ENCODE peak calls at places on chromosomes 5 and 9, in ten cellular contexts. H is stomach, D is ovary, V is left ventricle myocardium inferior, X is fibroblast of lung, L is PC-9, K is A549, S is tibial artery, M is right cardiac atrium, G is osteoblast. I is an unnamed sample.

GRCh38 chr9:4665357-4665756 is 923 bp downstream of the SPATA6L start:
- DNase-seq in H (no peak), D (no peak), V (no peak), X (peak; percentile 43), L (peak; percentile 39), K (no peak), S (no peak), M (no peak), G (no peak), I (peak; percentile 75)

GRCh38 chr5:178201221-178201926 is 3.0 kb upstream of the HNRNPAB start:
- DNase-seq in H (no peak), D (no peak), V (no peak), X (peak; percentile 36), L (no peak), K (no peak), S (no peak), M (no peak), G (no peak), I (peak; percentile 35)

GRCh38 chr5:56525117-56525516 is 290.2 kb upstream of the MAP3K1 start:
- DNase-seq in H (peak; percentile 37), D (no peak), V (no peak), X (peak; percentile 24), L (peak; percentile 72), K (peak; percentile 29), S (no peak), M (no peak), G (no peak), I (peak; percentile 39)

GRCh38 chr5:145568581-145568980 is 266.6 kb downstream of the PRELID2 start:
- DNase-seq in H (no peak), D (no peak), V (no peak), X (peak; percentile 22), L (no peak), K (no peak), S (no peak), M (no peak), G (no peak), I (no peak)

GRCh38 chr9:37364751-37365360 is 57.6 kb upstream of the GRHPR start:
- DNase-seq in H (no peak), D (no peak), V (no peak), X (no peak), L (no peak), K (no peak), S (no peak), M (no peak), G (no peak), I (no peak)

GRCh38 chr5:98309785-98310566 is 463.5 kb upstream of the RGMB start:
- DNase-seq in H (no peak), D (no peak), V (no peak), X (peak; percentile 90), L (peak; percentile 67), K (peak; percentile 3), S (no peak), M (no peak), G (peak; percentile 84), I (no peak)

GRCh38 chr5:158686240-158686639 is 413.5 kb downstream of the EBF1 start:
- DNase-seq in H (no peak), D (no peak), V (no peak), X (no peak), L (no peak), K (no peak), S (no peak), M (no peak), G (no peak), I (no peak)

GRCh38 chr5:62093981-62094380 is 212.0 kb upstream of the KIF2A start:
- DNase-seq in H (no peak), D (no peak), V (no peak), X (peak; percentile 30), L (no peak), K (peak; percentile 55), S (no peak), M (peak; percentile 33), G (peak; percentile 88), I (peak; percentile 76)

GRCh38 chr9:5670079-5670478 is 41.2 kb downstream of the RIC1 start:
- DNase-seq in H (no peak), D (no peak), V (no peak), X (no peak), L (no peak), K (no peak), S (no peak), M (no peak), G (no peak), I (no peak)

GRCh38 chr5:139120521-139120920 is 77.6 kb downstream of the SIL1 start:
- DNase-seq in H (no peak), D (no peak), V (peak; percentile 31), X (no peak), L (no peak), K (no peak), S (peak; percentile 88), M (no peak), G (no peak), I (no peak)

DNA sequence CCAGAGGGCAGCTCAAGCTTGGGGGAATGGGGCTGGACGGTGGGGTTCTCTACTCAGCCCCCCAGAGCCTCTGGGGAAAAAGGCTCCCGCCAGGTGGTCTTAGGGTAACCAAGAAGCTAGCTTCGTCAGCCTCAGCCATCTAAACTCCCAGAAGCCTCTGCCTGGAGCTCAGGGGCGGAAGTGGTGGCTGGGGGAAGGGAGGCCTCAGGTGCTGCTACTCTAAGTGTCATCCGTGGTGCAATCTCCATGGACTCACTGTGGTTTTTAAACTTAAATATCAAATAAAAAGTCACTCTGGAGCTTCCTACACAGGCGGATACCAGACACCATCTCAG is 748 bp downstream of the DOCK2 start:
- DNase-seq in H (peak; percentile 39), D (no peak), V (peak; percentile 25), X (no peak), L (no peak), K (no peak), S (no peak), M (no peak), G (no peak), I (no peak)
- H3K4me1 ChIP-seq in H (no peaks in the 10 kb centered on the region), D (no peaks in the 10 kb centered on the region), V (peaks cover 7% of the 10 kb centered on the region), X (no peaks in the 10 kb centered on the region), L (peaks cover 11% of the 10 kb centered on the region), K (peaks cover 2% of the 10 kb centered on the region), S (peaks cover 6% of the 10 kb centered on the region), M (no peaks in the 10 kb centered on the region), G (peaks cover 9% of the 10 kb centered on the region), I (no peaks in the 10 kb centered on the region)

DNA sequence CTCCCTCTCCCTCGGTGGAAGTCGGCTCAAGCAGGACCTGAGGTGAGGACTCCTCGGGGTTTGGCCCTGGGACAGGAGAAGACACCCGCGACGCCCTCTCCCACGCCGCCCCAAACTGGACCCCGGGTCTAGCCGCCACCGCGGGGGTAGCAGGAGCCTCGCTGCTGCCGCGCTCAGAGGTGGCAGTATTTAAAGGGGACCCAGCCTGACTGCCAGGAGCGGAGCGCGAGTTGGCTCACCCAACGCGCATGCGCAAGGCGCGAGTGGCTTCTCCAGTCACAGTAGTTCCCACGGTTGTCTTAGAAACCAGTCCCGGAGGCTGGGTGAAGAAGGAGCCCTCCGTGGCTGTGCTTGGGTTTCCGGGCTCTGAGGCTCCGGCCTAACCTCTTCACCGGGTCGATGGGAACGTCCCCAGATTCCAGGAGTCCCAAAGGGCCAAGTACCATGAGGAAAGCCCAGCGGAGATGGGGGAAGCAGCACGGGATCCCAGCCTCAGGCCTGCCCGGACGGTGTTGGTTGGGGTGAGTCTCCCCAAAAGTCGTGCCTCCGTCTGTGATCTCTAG is 477.8 kb downstream of the SPATA31A7 start:
- DNase-seq in H (no peak), D (no peak), V (no peak), X (no peak), L (no peak), K (no peak), S (no peak), M (no peak), G (no peak), I (no peak)
- H3K9me3 ChIP-seq in H (no peaks in the 10 kb centered on the region), D (no peaks in the 10 kb centered on the region), V (no peaks in the 10 kb centered on the region), X (no peaks in the 10 kb centered on the region), L (no peaks in the 10 kb centered on the region), K (peaks cover 2% of the 10 kb centered on the region), S (no peaks in the 10 kb centered on the region), M (no peaks in the 10 kb centered on the region), G (no peaks in the 10 kb centered on the region), I (no peaks in the 10 kb centered on the region)

GRCh38 chr5:150758534-150759333 is at the start of gene DCTN4:
- DNase-seq in H (peak; percentile 96), D (peak; percentile 97), V (peak; percentile 97), X (peak; percentile 99), L (peak; percentile 97), K (peak; percentile 98), S (peak; percentile 98), M (peak; percentile 97), G (peak; percentile 88), I (peak; percentile 99)
- H3K27ac ChIP-seq in H (peak within 1 kb of the TSS; percentile 90), D (peak within 1 kb of the TSS; percentile 96), V (peak within 1 kb of the TSS; percentile 96), X (peak within 1 kb of the TSS; percentile 100), L (peak within 1 kb of the TSS; percentile 73), K (peak within 1 kb of the TSS; percentile 93), S (peak within 1 kb of the TSS; percentile 86), M (peak within 1 kb of the TSS; percentile 95), G (peak within 1 kb of the TSS; percentile 97), I (peak within 1 kb of the TSS; percentile 100)

DNA sequence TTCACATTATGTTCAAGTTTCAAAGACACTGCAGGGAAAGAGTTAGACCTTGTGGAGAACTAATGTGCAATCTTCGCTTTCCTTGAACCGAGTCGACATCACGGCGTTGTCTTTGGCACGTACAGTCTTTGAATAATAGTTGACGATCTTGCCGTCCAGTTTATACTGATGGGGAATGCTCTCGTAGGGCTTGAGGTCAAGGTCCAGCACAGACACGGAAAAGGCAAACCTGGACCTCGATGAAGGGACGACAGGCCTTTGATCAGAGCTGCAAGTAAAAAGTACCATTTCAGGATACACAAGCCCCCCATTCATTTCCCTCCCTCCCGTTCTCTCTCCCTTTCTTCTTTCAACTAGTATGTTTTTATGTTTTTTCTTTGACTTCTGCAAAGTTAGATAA is 54.1 kb downstream of the IPPK start:
- DNase-seq in H (no peak), D (no peak), V (no peak), X (no peak), L (no peak), K (no peak), S (no peak), M (no peak), G (no peak), I (no peak)
- H3K4me1 ChIP-seq in H (peaks cover 16% of the 10 kb centered on the region), D (peaks cover 55% of the 10 kb centered on the region), V (peaks cover 38% of the 10 kb centered on the region), X (peaks cover 20% of the 10 kb centered on the region), L (no peaks in the 10 kb centered on the region), K (no peaks in the 10 kb centered on the region), S (peaks cover 46% of the 10 kb centered on the region), M (peaks cover 2% of the 10 kb centered on the region), G (peaks cover 3% of the 10 kb centered on the region), I (no peaks in the 10 kb centered on the region)

DNA sequence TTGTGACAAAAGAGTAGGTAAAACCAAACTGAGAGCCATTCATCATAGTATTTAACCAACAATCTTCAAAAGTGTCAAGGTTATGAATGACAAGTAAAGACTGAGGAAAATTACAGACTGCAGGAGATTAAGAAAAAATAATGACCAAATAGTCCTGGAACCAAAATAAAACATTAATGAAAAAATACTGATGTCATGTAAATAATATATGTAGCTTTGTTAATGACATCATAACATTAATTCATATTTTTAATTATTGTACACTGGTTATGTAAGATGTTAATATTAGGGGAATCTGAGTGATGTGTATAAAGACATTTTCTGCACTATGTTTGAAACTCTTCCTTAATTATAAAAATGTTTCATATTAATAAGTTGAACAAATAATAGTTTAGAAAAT is 436.7 kb downstream of the CYLC2 start:
- DNase-seq in H (no peak), D (no peak), V (no peak), X (no peak), L (no peak), K (no peak), S (no peak), M (no peak), G (no peak), I (no peak)
- H3K9me3 ChIP-seq in H (no peaks in the 10 kb centered on the region), D (no peaks in the 10 kb centered on the region), V (peaks cover 15% of the 10 kb centered on the region), X (no peaks in the 10 kb centered on the region), L (no peaks in the 10 kb centered on the region), K (no peaks in the 10 kb centered on the region), S (no peaks in the 10 kb centered on the region), M (no peaks in the 10 kb centered on the region), G (peaks cover 1% of the 10 kb centered on the region), I (no peaks in the 10 kb centered on the region)

I was measured in cardiac muscle cell.